ENCODE peak calls at places on chromosome 20, in ten cellular contexts. V, Y, P, D, G, K, M, B, O and Z are unnamed samples.

GRCh38 chr20:4720977-4721349 is 746 bp upstream of the PRND start:
- DNase-seq in G (no peak), M (no peak), Y (no peak), O (no peak), P (no peak), K (peak; percentile 64), D (no peak), V (no peak), B (no peak), Z (no peak)

GRCh38 chr20:1803216-1804128 is 91.7 kb upstream of the SIRPA start:
- DNase-seq in P (peak; percentile 48), D (peak; percentile 57), G (no peak), V (no peak), Y (no peak), O (peak; percentile 58), B (no peak), M (peak; percentile 60), K (peak; percentile 88), Z (no peak)

GRCh38 chr20:32742322-32743236 is 688 bp downstream of the COMMD7 start:
- DNase-seq in G (no peak), O (no peak), P (no peak), D (no peak), K (peak; percentile 89), V (no peak), M (no peak), Y (no peak), B (no peak), Z (no peak)

GRCh38 chr20:57544838-57545564 is 15.9 kb upstream of the PCK1 start:
- DNase-seq in O (peak; percentile 71), Y (no peak), G (peak; percentile 22), M (no peak), P (no peak), D (no peak), B (no peak), K (no peak), V (no peak), Z (no peak)

GRCh38 chr20:21510414-21510971 is 3.4 kb downstream of the NKX2-2 start:
- DNase-seq in M (no peak), Y (no peak), V (no peak), B (no peak), K (peak; percentile 70), D (no peak), O (no peak), G (no peak), P (no peak), Z (no peak)

GRCh38 chr20:25227317-25227831 is 20.5 kb upstream of the PYGB start:
- DNase-seq in M (peak; percentile 40), V (peak; percentile 61), O (no peak), G (peak; percentile 37), D (peak; percentile 51), P (no peak), K (no peak), Y (no peak), B (no peak), Z (no peak)

GRCh38 chr20:42895062-42895461 is 294.6 kb downstream of the PTPRT start:
- DNase-seq in B (no peak), K (no peak), G (no peak), Y (no peak), O (no peak), M (no peak), P (no peak), V (no peak), D (no peak), Z (no peak)

GRCh38 chr20:407097-407952 is 774 bp upstream of the RBCK1 start:
- DNase-seq in D (peak; percentile 77), B (peak; percentile 61), O (peak; percentile 80), V (no peak), Y (peak; percentile 29), M (peak; percentile 59), P (peak; percentile 82), G (peak; percentile 82), K (peak; percentile 94), Z (peak; percentile 71)

GRCh38 chr20:15487682-15488081 is 1085.6 kb downstream of the KIF16B start:
- DNase-seq in Y (no peak), G (no peak), M (no peak), O (no peak), P (no peak), B (no peak), V (no peak), D (no peak), K (peak; percentile 48), Z (no peak)

GRCh38 chr20:2761885-2762284 is 38.5 kb downstream of the CPXM1 start:
- DNase-seq in B (no peak), K (no peak), G (no peak), P (no peak), D (no peak), M (no peak), V (no peak), Y (no peak), O (no peak), Z (no peak)

DNA sequence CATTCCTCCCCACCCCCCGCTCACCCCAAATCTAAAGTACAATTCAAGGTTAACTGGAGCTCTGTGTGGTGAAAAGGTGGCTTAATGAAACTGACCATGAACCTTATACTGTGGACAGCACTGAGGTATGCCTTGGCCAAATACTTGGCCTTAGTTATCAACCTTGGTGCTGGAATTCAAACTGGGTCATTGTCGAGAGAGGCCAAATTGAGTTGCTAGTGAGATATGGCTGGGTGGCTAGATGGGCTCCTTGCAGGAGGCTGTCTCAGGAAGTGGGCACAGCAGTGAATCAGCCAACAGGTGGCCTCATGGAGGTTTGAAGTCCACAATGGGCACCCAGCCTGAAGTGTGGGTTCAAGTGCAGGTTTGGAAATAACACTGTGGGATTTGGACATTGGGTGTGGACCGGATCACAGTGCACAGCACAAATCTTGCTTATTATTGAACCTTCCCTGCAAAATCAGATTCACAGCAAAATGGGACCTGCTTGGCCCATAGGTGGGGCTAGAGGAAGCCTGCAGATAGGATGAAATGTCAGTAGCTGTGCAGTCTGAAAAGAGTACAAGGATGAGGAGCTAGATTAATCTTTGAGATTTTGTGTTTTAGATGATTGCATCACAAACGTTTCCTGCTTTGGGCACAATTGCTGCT is 5.6 kb upstream of the BTBD3 start:
- DNase-seq in M (no peak), Y (no peak), V (no peak), D (no peak), B (no peak), G (peak; percentile 9), P (no peak), O (no peak), K (peak; percentile 59), Z (no peak)
- TF ChIP-seq CTCF in M (peak; percentile 20), Y (peak; percentile 46), V (no peak), D (peak; percentile 57), B (peak; percentile 18), G (no peak), P (peak; percentile 27), O (peak; percentile 39), K (peak; percentile 82), Z (no peak)

GRCh38 chr20:62624325-62624690 is 18.0 kb upstream of the SLCO4A1 start:
- DNase-seq in G (no peak), D (no peak), Y (no peak), K (peak; percentile 64), O (peak; percentile 78), P (peak; percentile 71), B (no peak), V (no peak), M (no peak), Z (peak; percentile 82)

GRCh38 chr20:62622877-62623487 is 19.3 kb upstream of the SLCO4A1 start:
- DNase-seq in V (no peak), D (no peak), B (no peak), Y (no peak), M (no peak), G (no peak), K (no peak), O (no peak), P (no peak), Z (no peak)

GRCh38 chr20:62624719-62625455 is 17.4 kb upstream of the SLCO4A1 start:
- DNase-seq in M (no peak), Y (no peak), V (no peak), O (no peak), D (no peak), P (no peak), K (no peak), B (no peak), G (no peak), Z (no peak)

GRCh38 chr20:62622178-62622876 is 20.0 kb upstream of the SLCO4A1 start:
- DNase-seq in K (no peak), P (no peak), B (no peak), O (no peak), G (no peak), Y (no peak), M (no peak), V (no peak), D (no peak), Z (no peak)

GRCh38 chr20:62623488-62624324 is 18.6 kb upstream of the SLCO4A1 start:
- DNase-seq in G (peak; percentile 99), Y (peak; percentile 4), O (peak; percentile 99), P (peak; percentile 99), D (peak; percentile 72), B (peak; percentile 67), M (peak; percentile 68), V (peak; percentile 100), K (peak; percentile 96), Z (peak; percentile 98)
- TF ChIP-seq CTCF in G (no peak), Y (no peak), O (no peak), P (no peak), D (no peak), B (no peak), M (no peak), V (no peak), K (no peak), Z (no peak)

GRCh38 chr20:50928469-50928868 is 2.8 kb downstream of the ADNP start:
- DNase-seq in B (no peak), K (no peak), D (no peak), M (no peak), O (no peak), P (no peak), V (no peak), Y (no peak), G (no peak), Z (no peak)
- TF ChIP-seq CTCF in B (no peak), K (peak; percentile 53), D (no peak), M (no peak), O (no peak), P (no peak), V (no peak), Y (no peak), G (peak; percentile 22), Z (no peak)

GRCh38 chr20:53626584-53626983 is 32.9 kb upstream of the ZNF217 start:
- DNase-seq in D (no peak), K (no peak), B (no peak), O (no peak), Y (no peak), P (no peak), M (no peak), G (no peak), V (no peak), Z (no peak)

GRCh38 chr20:53622247-53623114 is 28.8 kb upstream of the ZNF217 start:
- DNase-seq in M (no peak), O (no peak), B (no peak), G (no peak), P (peak; percentile 26), Y (no peak), D (peak; percentile 15), K (peak; percentile 49), V (no peak), Z (no peak)

GRCh38 chr20:53623454-53624206 is 30.0 kb upstream of the ZNF217 start:
- DNase-seq in K (peak; percentile 86), D (peak; percentile 79), M (peak; percentile 77), V (peak; percentile 65), P (peak; percentile 63), B (peak; percentile 24), G (peak; percentile 77), Y (no peak), O (peak; percentile 74), Z (peak; percentile 71)

GRCh38 chr20:53621482-53622246 is 28.0 kb upstream of the ZNF217 start:
- DNase-seq in B (no peak), P (peak; percentile 65), O (peak; percentile 39), K (peak; percentile 64), D (peak; percentile 59), Y (no peak), V (peak; percentile 93), G (peak; percentile 59), M (peak; percentile 82), Z (peak; percentile 87)

GRCh38 chr20:53623127-53623453 is 29.5 kb upstream of the ZNF217 start:
- DNase-seq in M (no peak), B (no peak), O (no peak), K (peak; percentile 31), Y (no peak), P (no peak), G (no peak), V (no peak), D (no peak), Z (no peak)
- TF ChIP-seq CTCF in M (no peak), B (no peak), O (no peak), K (peak; percentile 15), Y (no peak), P (no peak), G (no peak), V (peak; percentile 21), D (no peak), Z (no peak)